ENCODE peak calls at places on chromosome 14, in six cellular contexts. Y is heart left ventricle, U is PC-9, K is body of pancreas, Q is ovary, Z is fibroblast of lung. X is an unnamed sample. For H3K4me1, the result is how much of the 10 kb centered on the place peaks cover.

GRCh38 chr14:64556526-64556925 is 6.8 kb downstream of the PPP1R36 start:
- DNase-seq in Y (no peak), U (no peak), K (no peak), Q (no peak), Z (peak), X (peak)

GRCh38 chr14:52351561-52352491 is 37.7 kb downstream of the PTGER2 start:
- DNase-seq in Y (no peak), U (no peak), K (no peak), Q (no peak), Z (peak), X (peak)

GRCh38 chr14:73738518-73739173 is 24.5 kb upstream of the PNMA1 start:
- DNase-seq in Y (no peak), U (no peak), K (no peak), Q (peak), Z (no peak), X (no peak)

GRCh38 chr14:72457641-72458040 is 436.3 kb downstream of the DPF3 start:
- DNase-seq in Y (no peak), U (no peak), K (no peak), Q (no peak), Z (peak), X (peak)

GRCh38 chr14:51603495-51603894 is 48.2 kb upstream of the FRMD6 start:
- DNase-seq in Y (no peak), U (no peak), K (no peak), Q (no peak), Z (no peak), X (peak)

GRCh38 chr14:26281280-26281998 is 316.4 kb downstream of the NOVA1 start:
- DNase-seq in Y (no peak), U (peak), K (no peak), Q (no peak), Z (peak), X (peak)

GRCh38 chr14:75831455-75831854 is 150.3 kb downstream of the TGFB3 start:
- DNase-seq in Y (peak), U (peak), K (peak), Q (peak), Z (peak), X (peak)

GRCh38 chr14:99481745-99482099 is 513 bp downstream of the CCNK start:
- DNase-seq in Y (no peak), U (no peak), K (no peak), Q (no peak), Z (peak), X (peak)

GRCh38 chr14:28784262-28785021 is 17.9 kb downstream of the FOXG1 start:
- DNase-seq in Y (no peak), U (no peak), K (no peak), Q (no peak), Z (no peak), X (no peak)

GRCh38 chr14:75053396-75054289 is 2.4 kb upstream of the MLH3 start:
- DNase-seq in Y (no peak), U (no peak), K (no peak), Q (no peak), Z (no peak), X (no peak)

GRCh38 chr14:20698934-20699333 is 10.4 kb downstream of the ANG start:
- DNase-seq in Y (no peak), U (no peak), K (no peak), Q (no peak), Z (no peak), X (no peak)

GRCh38 chr14:72847721-72848120 is 46.2 kb downstream of the DPF3 start:
- DNase-seq in Y (no peak), U (no peak), K (no peak), Q (no peak), Z (no peak), X (no peak)

GRCh38 chr14:45072121-45072520 is 11.8 kb upstream of the PRPF39 start:
- DNase-seq in Y (no peak), U (no peak), K (no peak), Q (no peak), Z (no peak), X (no peak)

GRCh38 chr14:90091393-90091792 is 29.6 kb downstream of the KCNK13 start:
- DNase-seq in Y (no peak), U (no peak), K (no peak), Q (no peak), Z (peak), X (peak)

GRCh38 chr14:100402631-100403030 is 79.5 kb downstream of the SLC25A47 start:
- DNase-seq in Y (no peak), U (no peak), K (no peak), Q (no peak), Z (peak), X (no peak)

GRCh38 chr14:96584199-96584906 is 82.2 kb downstream of the PAPOLA start:
- DNase-seq in Y (no peak), U (peak), K (peak), Q (no peak), Z (peak), X (peak)

GRCh38 chr14:36751116-36751515 is 89.5 kb downstream of the PAX9 start:
- DNase-seq in Y (no peak), U (peak), K (no peak), Q (no peak), Z (no peak), X (no peak)

GRCh38 chr14:29216774-29217232 is 450.2 kb downstream of the FOXG1 start:
- DNase-seq in Y (no peak), U (no peak), K (no peak), Q (no peak), Z (peak), X (peak)

GRCh38 chr14:90587918-90588317 is 191.1 kb downstream of the CALM1 start:
- DNase-seq in Y (no peak), U (no peak), K (no peak), Q (no peak), Z (no peak), X (no peak)

DNA sequence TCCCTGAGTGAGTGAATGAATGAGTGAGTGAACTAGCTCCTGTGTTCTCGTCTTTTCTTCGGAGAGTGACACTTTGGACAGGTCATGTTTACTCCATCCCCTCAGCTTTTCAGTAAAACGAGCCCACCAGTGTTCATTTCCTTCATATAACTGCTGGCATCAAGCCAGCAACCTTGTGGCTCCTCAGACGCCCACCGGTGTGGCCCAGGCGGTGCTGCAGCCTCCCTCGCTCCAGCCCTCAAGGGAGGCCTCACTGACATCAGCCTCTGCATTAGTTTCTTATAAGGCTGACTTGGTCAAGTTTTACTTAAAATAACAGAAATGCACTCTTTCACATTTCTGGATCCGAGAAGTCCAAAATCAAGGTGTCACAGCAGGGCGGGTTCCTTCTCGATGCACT is 188.0 kb downstream of the ZFP36L1 start:
- DNase-seq in Y (no peak), U (no peak), K (no peak), Q (no peak), Z (no peak), X (no peak)
- H3K4me1 ChIP-seq in Y (under half), U (under half), K (under half), Q (under half), Z (under half), X (under half)

GRCh38 chr14:101969480-101969879 is 5.1 kb downstream of the DYNC1H1 start:
- DNase-seq in Y (no peak), U (no peak), K (no peak), Q (no peak), Z (no peak), X (no peak)
- H3K4me3 ChIP-seq in Y (no peak), U (no peak), K (no peak), Q (no peak), Z (no peak), X (no peak)

GRCh38 chr14:61453103-61453767 is 131.9 kb downstream of the PRKCH start:
- DNase-seq in Y (no peak), U (no peak), K (no peak), Q (no peak), Z (no peak), X (no peak)
- TF ChIP-seq CTCF in Y (no peak), U (no peak), K (no peak), Q (no peak), Z (no peak), X (no peak)

GRCh38 chr14:22509751-22510300 is 79.2 kb downstream of the DAD1 start:
- DNase-seq in Y (no peak), U (no peak), K (no peak), Q (no peak), Z (no peak), X (no peak)
- H3K4me1 ChIP-seq in Y (under half), U (under half), K (under half), Q (under half), Z (under half), X (under half)

GRCh38 chr14:103139371-103140016 is 16.2 kb downstream of the TNFAIP2 start:
- DNase-seq in Y (no peak), U (no peak), K (no peak), Q (no peak), Z (no peak), X (no peak)
- H3K4me3 ChIP-seq in Y (no peak), U (no peak), K (no peak), Q (no peak), Z (no peak), X (no peak)